ENCODE peak calls at places on chromosomes 1 and 21, in six cellular contexts. One of them, this sample, is unnamed.

GRCh38 chr1:167533851-167534300 is 15.5 kb upstream of the CD247 start:
- DNase-seq in SK-N-DZ: peak
- DNase-seq in NCI-H2081 treated with DMSO at 0.1 percent for 48 hours: peak
- DNase-seq in HFFc6: peak
- DNase-seq in fibroblast of lung: peak
- DNase-seq in activated naive CD4-positive, alpha-beta T cell: peak
- DNase-seq in this sample: peak

GRCh38 chr1:75655931-75656330 is 45.0 kb upstream of the SLC44A5 start:
- DNase-seq in SK-N-DZ: no peak
- DNase-seq in fibroblast of lung: no peak
- DNase-seq in NCI-H2081 treated with DMSO at 0.1 percent for 48 hours: no peak
- DNase-seq in HFFc6: no peak
- DNase-seq in activated naive CD4-positive, alpha-beta T cell: no peak
- DNase-seq in this sample: no peak

GRCh38 chr1:203661572-203661971 is 34.9 kb downstream of the ATP2B4 start:
- DNase-seq in NCI-H2081 treated with DMSO at 0.1 percent for 48 hours: no peak
- DNase-seq in SK-N-DZ: no peak
- DNase-seq in HFFc6: no peak
- DNase-seq in activated naive CD4-positive, alpha-beta T cell: no peak
- DNase-seq in fibroblast of lung: no peak
- DNase-seq in this sample: no peak

GRCh38 chr21:42463861-42464515 is 32.0 kb downstream of the RSPH1 start:
- DNase-seq in activated naive CD4-positive, alpha-beta T cell: no peak
- DNase-seq in SK-N-DZ: peak
- DNase-seq in NCI-H2081 treated with DMSO at 0.1 percent for 48 hours: no peak
- DNase-seq in fibroblast of lung: peak
- DNase-seq in HFFc6: no peak
- DNase-seq in this sample: peak

GRCh38 chr1:56331892-56332567 is 247.3 kb downstream of the PLPP3 start:
- DNase-seq in NCI-H2081 treated with DMSO at 0.1 percent for 48 hours: no peak
- DNase-seq in fibroblast of lung: peak
- DNase-seq in activated naive CD4-positive, alpha-beta T cell: no peak
- DNase-seq in HFFc6: no peak
- DNase-seq in SK-N-DZ: peak
- DNase-seq in this sample: peak

GRCh38 chr1:200279810-200280411 is 129.9 kb downstream of the ZNF281 start:
- DNase-seq in activated naive CD4-positive, alpha-beta T cell: no peak
- DNase-seq in fibroblast of lung: peak
- DNase-seq in NCI-H2081 treated with DMSO at 0.1 percent for 48 hours: no peak
- DNase-seq in SK-N-DZ: peak
- DNase-seq in HFFc6: peak
- DNase-seq in this sample: peak

GRCh38 chr1:231949277-231950122 is 322.9 kb downstream of the DISC1 start:
- DNase-seq in NCI-H2081 treated with DMSO at 0.1 percent for 48 hours: no peak
- DNase-seq in activated naive CD4-positive, alpha-beta T cell: no peak
- DNase-seq in HFFc6: no peak
- DNase-seq in fibroblast of lung: no peak
- DNase-seq in SK-N-DZ: no peak
- DNase-seq in this sample: no peak

GRCh38 chr1:94962745-94963265 is 35.9 kb upstream of the CNN3 start:
- DNase-seq in SK-N-DZ: no peak
- DNase-seq in fibroblast of lung: peak
- DNase-seq in activated naive CD4-positive, alpha-beta T cell: no peak
- DNase-seq in HFFc6: peak
- DNase-seq in NCI-H2081 treated with DMSO at 0.1 percent for 48 hours: no peak
- DNase-seq in this sample: peak

GRCh38 chr1:92486251-92487077 is at the start of gene GFI1:
- DNase-seq in HFFc6: no peak
- DNase-seq in activated naive CD4-positive, alpha-beta T cell: peak
- DNase-seq in fibroblast of lung: no peak
- DNase-seq in SK-N-DZ: no peak
- DNase-seq in NCI-H2081 treated with DMSO at 0.1 percent for 48 hours: no peak
- DNase-seq in this sample: no peak

GRCh38 chr1:54716299-54717047 is 812 bp downstream of the TTC4 start:
- DNase-seq in SK-N-DZ: no peak
- DNase-seq in NCI-H2081 treated with DMSO at 0.1 percent for 48 hours: no peak
- DNase-seq in activated naive CD4-positive, alpha-beta T cell: no peak
- DNase-seq in HFFc6: peak
- DNase-seq in fibroblast of lung: peak
- DNase-seq in this sample: no peak

GRCh38 chr1:41498809-41499208 is 14.3 kb upstream of the EDN2 start:
- DNase-seq in NCI-H2081 treated with DMSO at 0.1 percent for 48 hours: no peak
- DNase-seq in SK-N-DZ: no peak
- DNase-seq in fibroblast of lung: peak
- DNase-seq in HFFc6: peak
- DNase-seq in activated naive CD4-positive, alpha-beta T cell: no peak
- DNase-seq in this sample: no peak

GRCh38 chr1:109969430-109969829 is 15.1 kb upstream of the AHCYL1 start:
- DNase-seq in HFFc6: peak
- DNase-seq in activated naive CD4-positive, alpha-beta T cell: no peak
- DNase-seq in fibroblast of lung: peak
- DNase-seq in NCI-H2081 treated with DMSO at 0.1 percent for 48 hours: no peak
- DNase-seq in SK-N-DZ: no peak
- DNase-seq in this sample: no peak

GRCh38 chr1:201258763-201259230 is 24.5 kb upstream of the PKP1 start:
- DNase-seq in SK-N-DZ: no peak
- DNase-seq in HFFc6: no peak
- DNase-seq in fibroblast of lung: no peak
- DNase-seq in NCI-H2081 treated with DMSO at 0.1 percent for 48 hours: no peak
- DNase-seq in activated naive CD4-positive, alpha-beta T cell: no peak
- DNase-seq in this sample: no peak

GRCh38 chr1:22753396-22754083 is 42.9 kb downstream of the EPHB2 start:
- DNase-seq in HFFc6: peak
- DNase-seq in activated naive CD4-positive, alpha-beta T cell: no peak
- DNase-seq in NCI-H2081 treated with DMSO at 0.1 percent for 48 hours: no peak
- DNase-seq in SK-N-DZ: no peak
- DNase-seq in fibroblast of lung: peak
- DNase-seq in this sample: no peak

GRCh38 chr1:17732475-17732874 is 22.7 kb upstream of the ACTL8 start:
- DNase-seq in NCI-H2081 treated with DMSO at 0.1 percent for 48 hours: no peak
- DNase-seq in fibroblast of lung: peak
- DNase-seq in HFFc6: peak
- DNase-seq in SK-N-DZ: no peak
- DNase-seq in activated naive CD4-positive, alpha-beta T cell: no peak
- DNase-seq in this sample: no peak

GRCh38 chr1:22252902-22253790 is 110.2 kb upstream of the WNT4 start:
- DNase-seq in SK-N-DZ: no peak
- DNase-seq in NCI-H2081 treated with DMSO at 0.1 percent for 48 hours: no peak
- DNase-seq in fibroblast of lung: no peak
- DNase-seq in HFFc6: no peak
- DNase-seq in activated naive CD4-positive, alpha-beta T cell: no peak
- DNase-seq in this sample: no peak

GRCh38 chr1:6971699-6972098 is 186.4 kb downstream of the CAMTA1 start:
- DNase-seq in activated naive CD4-positive, alpha-beta T cell: no peak
- DNase-seq in fibroblast of lung: no peak
- DNase-seq in NCI-H2081 treated with DMSO at 0.1 percent for 48 hours: no peak
- DNase-seq in HFFc6: no peak
- DNase-seq in SK-N-DZ: no peak
- DNase-seq in this sample: no peak

GRCh38 chr1:27116697-27117096 is 38.2 kb downstream of the SLC9A1 start:
- DNase-seq in HFFc6: no peak
- DNase-seq in fibroblast of lung: no peak
- DNase-seq in SK-N-DZ: no peak
- DNase-seq in NCI-H2081 treated with DMSO at 0.1 percent for 48 hours: no peak
- DNase-seq in activated naive CD4-positive, alpha-beta T cell: no peak
- DNase-seq in this sample: no peak

GRCh38 chr1:86155807-86156561 is 588 bp downstream of the COL24A1 start:
- DNase-seq in activated naive CD4-positive, alpha-beta T cell: no peak
- DNase-seq in fibroblast of lung: peak
- DNase-seq in SK-N-DZ: peak
- DNase-seq in HFFc6: peak
- DNase-seq in NCI-H2081 treated with DMSO at 0.1 percent for 48 hours: no peak
- DNase-seq in this sample: peak

GRCh38 chr1:183780159-183780558 is 24.8 kb upstream of the RGL1 start:
- DNase-seq in HFFc6: no peak
- DNase-seq in NCI-H2081 treated with DMSO at 0.1 percent for 48 hours: no peak
- DNase-seq in fibroblast of lung: no peak
- DNase-seq in SK-N-DZ: no peak
- DNase-seq in activated naive CD4-positive, alpha-beta T cell: no peak
- DNase-seq in this sample: no peak

GRCh38 chr1:10738125-10738746 is 58.2 kb downstream of the CASZ1 start:
- DNase-seq in NCI-H2081 treated with DMSO at 0.1 percent for 48 hours: no peak
- DNase-seq in fibroblast of lung: no peak
- DNase-seq in activated naive CD4-positive, alpha-beta T cell: no peak
- DNase-seq in SK-N-DZ: no peak
- DNase-seq in HFFc6: no peak
- DNase-seq in this sample: no peak

GRCh38 chr1:183610053-183610452 is 19.8 kb upstream of the NCF2 start:
- DNase-seq in HFFc6: peak
- DNase-seq in fibroblast of lung: peak
- DNase-seq in activated naive CD4-positive, alpha-beta T cell: no peak
- DNase-seq in NCI-H2081 treated with DMSO at 0.1 percent for 48 hours: no peak
- DNase-seq in SK-N-DZ: no peak
- DNase-seq in this sample: peak

GRCh38 chr1:213989740-213990472 is 2.1 kb downstream of the PROX1 start:
- DNase-seq in HFFc6: no peak
- DNase-seq in fibroblast of lung: no peak
- DNase-seq in NCI-H2081 treated with DMSO at 0.1 percent for 48 hours: peak
- DNase-seq in activated naive CD4-positive, alpha-beta T cell: no peak
- DNase-seq in SK-N-DZ: no peak
- DNase-seq in this sample: no peak

GRCh38 chr1:202329891-202330290 is 11.8 kb downstream of the UBE2T start:
- DNase-seq in fibroblast of lung: no peak
- DNase-seq in HFFc6: no peak
- DNase-seq in activated naive CD4-positive, alpha-beta T cell: no peak
- DNase-seq in NCI-H2081 treated with DMSO at 0.1 percent for 48 hours: no peak
- DNase-seq in SK-N-DZ: no peak
- DNase-seq in this sample: no peak